ENCODE peak calls at places on chromosome 19, in five cellular contexts. B is tibial nerve, D is ovary, A is IMR-90, F is heart right ventricle. E is an unnamed sample. For H3K27me3 and H3K4me1, the result is how much of the 10 kb centered on the place peaks cover.

GRCh38 chr19:49132974-49133609 is 13.7 kb downstream of the PPFIA3 start:
- DNase-seq in B (no peak), D (no peak), A (no peak), F (peak), E (no peak)

GRCh38 chr19:45455707-45456499 is 11.9 kb upstream of the FOSB start:
- DNase-seq in B (peak), D (peak), A (peak), F (peak), E (peak)

GRCh38 chr19:39792999-39793546 is 14.4 kb downstream of the LEUTX start:
- DNase-seq in B (peak), D (peak), A (peak), F (peak), E (peak)

GRCh38 chr19:45655073-45655472 is 12.9 kb upstream of the GIPR start:
- DNase-seq in B (no peak), D (no peak), A (no peak), F (no peak), E (no peak)

GRCh38 chr19:8423821-8424223 is 10.7 kb downstream of the MARCHF2 start:
- DNase-seq in B (peak), D (peak), A (peak), F (peak), E (peak)

GRCh38 chr19:38634757-38635482 is 12.5 kb upstream of the ACTN4 start:
- DNase-seq in B (peak), D (peak), A (peak), F (peak), E (peak)

GRCh38 chr19:664913-665443 is 2.0 kb upstream of the RNF126 start:
- DNase-seq in B (peak), D (peak), A (peak), F (peak), E (no peak)

GRCh38 chr19:610801-611505 is 21.3 kb downstream of the HCN2 start:
- DNase-seq in B (peak), D (peak), A (peak), F (peak), E (no peak)

GRCh38 chr19:33375156-33375744 is 1.7 kb downstream of the CEBPG start:
- DNase-seq in B (no peak), D (no peak), A (no peak), F (no peak), E (no peak)

GRCh38 chr19:7900931-7901330 is 2.7 kb upstream of the MAP2K7 start:
- DNase-seq in B (no peak), D (no peak), A (no peak), F (no peak), E (no peak)

GRCh38 chr19:14507704-14508246 is 10.4 kb downstream of the DNAJB1 start:
- DNase-seq in B (no peak), D (no peak), A (peak), F (no peak), E (no peak)

GRCh38 chr19:15101479-15102082 is 5.6 kb upstream of the SYDE1 start:
- DNase-seq in B (peak), D (no peak), A (peak), F (no peak), E (no peak)

GRCh38 chr19:13507053-13507611 is 853 bp upstream of the CACNA1A start:
- DNase-seq in B (no peak), D (no peak), A (peak), F (no peak), E (no peak)

GRCh38 chr19:48461982-48462655 is 6.7 kb downstream of the KCNJ14 start:
- DNase-seq in B (no peak), D (no peak), A (no peak), F (no peak), E (no peak)

GRCh38 chr19:36775768-36776167 is 3.2 kb upstream of the ZNF850 start:
- DNase-seq in B (no peak), D (no peak), A (no peak), F (peak), E (peak)

GRCh38 chr19:28905996-28906395 is 307.0 kb downstream of the UQCRFS1 start:
- DNase-seq in B (no peak), D (no peak), A (peak), F (no peak), E (no peak)

DNA sequence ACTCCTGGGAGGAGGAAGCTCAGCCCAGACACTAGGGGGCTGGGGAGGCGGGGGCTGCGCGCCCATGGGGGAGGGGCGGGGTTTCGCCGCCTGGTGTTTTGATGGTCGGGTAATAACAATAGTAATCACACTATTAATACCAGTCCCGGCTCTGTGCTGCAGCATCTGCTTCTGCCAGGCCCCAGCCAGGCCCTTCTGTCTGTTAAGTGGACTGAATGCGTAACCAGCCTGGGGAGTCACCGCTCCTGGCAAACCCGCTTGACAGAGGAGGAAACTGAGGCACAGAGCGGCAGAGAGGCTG is 8.7 kb downstream of the NPAS1 start:
- DNase-seq in B (no peak), D (no peak), A (no peak), F (no peak), E (no peak)
- H3K27me3 ChIP-seq in B (half or more), D (under half), A (under half), F (half or more), E (under half)

GRCh38 chr19:1833540-1833939 is 14.7 kb downstream of the REXO1 start:
- DNase-seq in B (no peak), D (no peak), A (no peak), F (no peak), E (no peak)

GRCh38 chr19:1830978-1831377 is 17.3 kb downstream of the REXO1 start:
- DNase-seq in B (no peak), D (no peak), A (no peak), F (no peak), E (no peak)

GRCh38 chr19:1829958-1830357 is 17.9 kb upstream of the ATP8B3 start:
- DNase-seq in B (no peak), D (no peak), A (no peak), F (no peak), E (no peak)

GRCh38 chr19:1830568-1830967 is 17.7 kb downstream of the REXO1 start:
- DNase-seq in B (no peak), D (no peak), A (no peak), F (no peak), E (no peak)

DNA sequence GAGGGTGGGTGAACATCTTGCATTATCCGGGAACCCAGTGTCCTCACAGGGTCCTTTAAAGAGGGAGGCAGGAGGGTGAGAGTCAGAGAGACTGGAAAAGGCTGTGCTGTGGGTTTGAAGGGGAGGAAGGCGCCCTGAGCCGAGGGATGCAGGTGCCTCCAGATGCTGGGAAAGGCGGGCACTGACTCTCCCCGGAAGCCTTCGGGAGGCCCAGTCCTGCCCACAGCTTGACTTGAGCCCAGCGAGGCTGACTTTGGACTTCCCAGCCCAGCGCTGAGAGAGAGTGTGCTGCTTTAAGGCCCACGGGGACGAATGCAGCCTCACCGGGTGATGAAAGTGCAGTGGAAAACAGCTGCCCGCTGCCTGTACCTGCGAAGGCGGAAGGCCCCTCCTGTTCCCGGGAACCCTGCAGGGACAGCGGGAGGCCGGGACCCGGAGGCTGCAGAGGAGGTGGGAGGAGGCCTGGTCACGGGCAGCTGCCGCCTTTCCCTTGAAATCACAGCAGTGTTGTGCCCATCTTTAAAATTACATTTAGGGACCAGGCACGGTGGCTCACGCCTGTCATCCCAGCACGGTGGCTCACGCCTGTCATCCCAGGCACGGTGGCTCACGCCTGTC is 16.1 kb downstream of the REXO1 start:
- DNase-seq in B (no peak), D (no peak), A (no peak), F (no peak), E (no peak)
- H3K4me1 ChIP-seq in B (under half), D (under half), A (under half), F (under half), E (under half)

DNA sequence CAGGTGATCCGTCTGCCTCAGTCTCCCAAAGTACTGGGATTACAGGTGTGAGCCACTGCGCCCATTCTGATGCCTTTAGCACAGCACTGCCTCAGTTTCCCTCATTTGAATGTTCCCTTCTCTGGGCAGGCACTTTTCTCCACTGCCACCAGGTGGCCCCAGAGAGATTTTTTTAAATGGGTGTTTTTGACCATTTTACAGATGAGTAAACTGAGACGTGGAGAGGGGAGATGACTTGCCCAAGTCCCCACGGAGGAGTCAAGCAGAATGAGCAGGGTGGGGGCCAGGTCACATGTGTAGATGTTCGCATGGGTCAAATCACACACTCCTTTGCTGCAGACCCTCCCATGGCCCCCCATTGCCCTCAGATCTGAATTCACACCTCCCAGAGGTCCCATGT is 3.2 kb upstream of the PDE4C start:
- DNase-seq in B (no peak), D (no peak), A (no peak), F (no peak), E (no peak)
- TF ChIP-seq CTCF in B (peak), D (no peak), A (peak), F (peak), E (peak)

GRCh38 chr19:11423804-11424318 is 4.7 kb upstream of the RGL3 start:
- DNase-seq in B (no peak), D (no peak), A (no peak), F (no peak), E (no peak)
- H3K27me3 ChIP-seq in B (half or more), D (under half), A (under half), F (under half), E (under half)

DNA sequence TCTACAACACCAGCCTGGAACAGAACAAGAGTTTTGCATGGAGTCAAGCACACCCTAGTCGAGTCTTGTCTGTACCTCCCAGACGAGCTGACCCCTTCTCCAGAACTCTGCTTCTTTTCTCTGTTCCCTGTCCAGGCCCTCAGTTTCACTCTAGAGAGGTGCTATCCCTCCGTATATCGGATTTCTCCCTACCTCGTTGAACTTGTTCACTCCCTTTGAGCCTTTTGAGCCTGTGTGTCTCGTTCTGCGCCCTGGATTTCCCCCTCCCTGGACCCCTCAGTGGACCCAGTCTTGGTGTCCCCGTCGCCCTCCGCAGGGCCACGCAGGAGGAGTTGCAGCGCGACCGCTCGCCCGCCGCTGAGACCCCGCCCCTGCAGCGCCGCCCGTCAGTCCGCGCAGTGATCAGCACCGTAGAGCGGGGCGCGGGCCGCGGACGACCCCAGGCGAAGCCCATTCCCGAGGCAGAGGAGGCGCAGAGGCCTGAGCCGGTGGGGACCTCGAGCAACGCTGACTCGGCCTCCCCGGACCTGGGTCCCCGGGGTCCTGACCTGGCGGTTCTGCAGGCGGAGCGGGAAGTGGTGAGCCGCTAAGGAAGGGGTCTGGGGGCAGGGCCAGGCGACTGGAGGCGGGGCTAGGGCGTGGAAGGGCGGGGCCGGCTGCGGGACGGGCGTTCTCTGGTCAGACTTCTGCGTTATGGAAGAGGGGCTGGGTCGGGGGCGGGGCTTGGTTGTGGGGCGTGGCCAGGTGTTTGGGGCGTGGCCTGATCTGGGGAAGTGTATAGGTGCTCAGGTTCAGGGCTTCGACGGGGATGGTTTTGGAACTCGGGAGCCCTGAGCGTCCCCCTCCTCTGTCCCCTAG is 5.5 kb downstream of the EPS8L1 start:
- DNase-seq in B (peak), D (no peak), A (peak), F (peak), E (peak)
- H3K4me1 ChIP-seq in B (under half), D (under half), A (under half), F (under half), E (under half)

GRCh38 chr19:6551607-6552450 is 21.0 kb downstream of the TNFSF9 start:
- DNase-seq in B (no peak), D (no peak), A (no peak), F (peak), E (no peak)
- TF ChIP-seq CTCF in B (no peak), D (no peak), A (no peak), F (peak), E (no peak)

DNA sequence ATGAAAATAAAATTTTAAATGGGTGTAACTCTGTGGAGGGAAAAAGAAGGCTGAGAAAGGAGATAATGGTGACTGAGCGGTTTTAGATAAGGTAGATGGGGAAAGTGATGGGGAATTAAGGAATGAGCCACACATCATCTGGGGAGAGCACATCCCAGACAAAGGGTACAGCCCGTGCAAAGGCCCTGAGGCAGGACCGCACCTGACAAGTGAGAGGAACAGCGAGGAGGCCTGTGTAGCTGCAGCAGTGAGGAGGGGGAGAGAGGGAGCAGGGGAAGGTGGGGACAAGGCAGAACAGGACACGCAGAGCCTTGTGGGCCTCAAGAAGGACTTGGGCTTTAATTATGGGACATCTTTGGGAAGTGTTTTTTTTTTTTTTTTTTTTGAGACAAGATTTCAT is 1.8 kb upstream of the CELF5 start:
- DNase-seq in B (no peak), D (no peak), A (no peak), F (no peak), E (no peak)
- H3K27me3 ChIP-seq in B (half or more), D (under half), A (under half), F (under half), E (under half)

GRCh38 chr19:35099897-35100275 is 15.7 kb upstream of the FXYD3 start:
- DNase-seq in B (no peak), D (no peak), A (no peak), F (no peak), E (no peak)
- H3K4me1 ChIP-seq in B (under half), D (under half), A (under half), F (under half), E (under half)

E was measured in ascending aorta.